ENCODE peak calls at places on chromosomes 13 and 19, in eight cellular contexts. Y is AG04449; U is activated naive CD8-positive, alpha-beta T cell treated with anti-CD3 and anti-CD28 coated beads, Interleukin-2, amount 50 U/mL, for 16 hours; B is IMR-90; V is AG04450; H is hippocampal formation; M is stromal cell of bone marrow; X is NCI-H69. W is an unnamed sample.

GRCh38 chr19:55156202-55157063 is 1.1 kb downstream of the TNNI3 start:
- DNase-seq in Y (no peak), B (peak; percentile 44), M (no peak), V (no peak), U (no peak), H (no peak), X (peak; percentile 96), W (peak; percentile 0)

GRCh38 chr13:80284290-80284689 is 56.6 kb downstream of the SPRY2 start:
- DNase-seq in B (no peak), U (no peak), X (no peak), M (no peak), V (no peak), H (no peak), Y (no peak), W (no peak)

GRCh38 chr19:16404396-16404795 is 67.4 kb downstream of the EPS15L1 start:
- DNase-seq in Y (no peak), V (no peak), H (no peak), X (no peak), B (no peak), U (no peak), M (no peak), W (no peak)

GRCh38 chr13:105969761-105970160 is 565.7 kb downstream of the EFNB2 start:
- DNase-seq in H (no peak), Y (peak; percentile 21), V (no peak), B (no peak), U (no peak), M (no peak), X (no peak), W (no peak)

GRCh38 chr13:95296326-95296939 is 4.8 kb downstream of the ABCC4 start:
- DNase-seq in Y (no peak), V (no peak), U (no peak), B (no peak), M (no peak), X (peak; percentile 30), H (no peak), W (no peak)

GRCh38 chr13:74891610-74892009 is 590.4 kb downstream of the TBC1D4 start:
- DNase-seq in B (peak; percentile 29), M (no peak), U (no peak), Y (no peak), X (peak; percentile 4), V (peak; percentile 13), H (no peak), W (no peak)

GRCh38 chr13:30607908-30608307 is 9.8 kb upstream of the USPL1 start:
- DNase-seq in H (no peak), V (no peak), M (no peak), X (no peak), U (no peak), Y (no peak), B (no peak), W (no peak)

GRCh38 chr13:28622286-28622685 is 36.6 kb upstream of the POMP start:
- DNase-seq in X (no peak), B (no peak), U (no peak), M (no peak), Y (no peak), H (peak; percentile 20), V (no peak), W (peak; percentile 20)

GRCh38 chr13:100530645-100531044 is 57.9 kb downstream of the GGACT start:
- DNase-seq in H (no peak), U (no peak), X (no peak), B (peak; percentile 33), Y (no peak), V (no peak), M (no peak), W (no peak)

GRCh38 chr13:34863360-34864135 is 78.5 kb upstream of the NBEA start:
- DNase-seq in V (peak; percentile 10), Y (peak; percentile 40), H (no peak), M (peak; percentile 56), U (no peak), B (peak; percentile 75), X (peak; percentile 50), W (no peak)

GRCh38 chr19:6963937-6964336 is 57.3 kb downstream of the MBD3L2B start:
- DNase-seq in Y (no peak), M (no peak), B (no peak), U (no peak), H (no peak), X (no peak), V (no peak), W (no peak)

GRCh38 chr13:51500687-51501086 is 47.9 kb upstream of the INTS6 start:
- DNase-seq in X (no peak), B (no peak), V (no peak), H (no peak), Y (no peak), U (no peak), M (no peak), W (no peak)

GRCh38 chr13:27053902-27054595 is 117.6 kb downstream of the USP12 start:
- DNase-seq in H (no peak), M (peak; percentile 81), U (no peak), B (peak; percentile 88), V (peak; percentile 43), Y (peak; percentile 47), X (no peak), W (no peak)

GRCh38 chr19:41702208-41702651 is 6.2 kb upstream of the CEACAM5 start:
- DNase-seq in U (no peak), X (peak; percentile 37), H (no peak), Y (peak; percentile 4), M (peak; percentile 25), B (peak; percentile 33), V (no peak), W (no peak)

GRCh38 chr13:40494513-40494912 is 171.9 kb downstream of the FOXO1 start:
- DNase-seq in B (no peak), V (no peak), M (no peak), H (no peak), Y (no peak), U (no peak), X (no peak), W (no peak)

GRCh38 chr13:89380101-89380500 is 1708.9 kb downstream of the SLITRK5 start:
- DNase-seq in H (no peak), U (no peak), M (no peak), B (no peak), X (peak; percentile 75), Y (no peak), V (no peak), W (no peak)

GRCh38 chr13:113874177-113874576 is 10.3 kb upstream of the GAS6 start:
- DNase-seq in V (no peak), U (no peak), M (no peak), B (no peak), X (no peak), H (no peak), Y (no peak), W (no peak)

GRCh38 chr13:113493315-113493951 is 2.9 kb upstream of the DCUN1D2 start:
- DNase-seq in Y (peak; percentile 93), B (peak; percentile 99), U (no peak), V (peak; percentile 89), H (no peak), M (peak; percentile 91), X (peak; percentile 84), W (no peak)

GRCh38 chr19:13981021-13981420 is 25.1 kb downstream of the RFX1 start:
- DNase-seq in B (no peak), H (no peak), X (no peak), Y (no peak), V (no peak), U (no peak), M (no peak), W (no peak)

GRCh38 chr13:109517516-109517915 is 268.9 kb downstream of the IRS2 start:
- DNase-seq in V (no peak), U (no peak), Y (no peak), M (no peak), H (no peak), B (no peak), X (no peak), W (no peak)

GRCh38 chr19:11237321-11237720 is 2.1 kb upstream of the ANGPTL8 start:
- DNase-seq in U (no peak), Y (no peak), V (no peak), B (no peak), X (no peak), H (no peak), M (no peak), W (no peak)

GRCh38 chr19:35718345-35719041 is 690 bp downstream of the KMT2B start:
- DNase-seq in U (peak; percentile 24), B (no peak), X (peak; percentile 45), V (no peak), Y (no peak), M (no peak), H (no peak), W (peak; percentile 30)

GRCh38 chr19:29245221-29245620 is 32.3 kb upstream of the UQCRFS1 start:
- DNase-seq in M (no peak), Y (no peak), V (no peak), B (no peak), X (peak; percentile 10), H (no peak), U (no peak), W (peak; percentile 5)

GRCh38 chr19:43820098-43820860 is 6.8 kb upstream of the ZNF283 start:
- DNase-seq in M (peak; percentile 27), V (peak; percentile 7), H (peak; percentile 45), U (no peak), B (peak; percentile 42), X (no peak), Y (no peak), W (no peak)

GRCh38 chr19:3366761-3367571 is 583 bp downstream of the NFIC start:
- DNase-seq in H (no peak), M (no peak), U (no peak), B (no peak), Y (no peak), V (no peak), X (peak; percentile 83), W (peak; percentile 28)

GRCh38 chr19:800360-801029 is 3.2 kb downstream of the PTBP1 start:
- DNase-seq in Y (no peak), B (no peak), M (no peak), U (no peak), X (no peak), V (no peak), H (no peak), W (no peak)

GRCh38 chr19:3687774-3688706 is 12.2 kb downstream of the PIP5K1C start:
- DNase-seq in V (no peak), U (no peak), Y (no peak), X (peak; percentile 80), M (no peak), H (no peak), B (no peak), W (no peak)

GRCh38 chr13:41577437-41577836 is 120.1 kb downstream of the RGCC start:
- DNase-seq in U (no peak), X (no peak), V (no peak), Y (no peak), B (peak; percentile 16), M (peak; percentile 58), H (no peak), W (no peak)

GRCh38 chr19:19263886-19264487 is 9.1 kb downstream of the TM6SF2 start:
- DNase-seq in V (no peak), B (no peak), U (no peak), X (no peak), M (no peak), H (no peak), Y (no peak), W (no peak)

GRCh38 chr19:47541507-47541906 is 26.6 kb upstream of the NAPA start:
- DNase-seq in Y (no peak), B (no peak), M (no peak), H (no peak), U (no peak), V (no peak), X (no peak), W (no peak)

GRCh38 chr19:42555317-42555716 is 27.0 kb upstream of the CEACAM1 start:
- DNase-seq in V (no peak), M (no peak), X (no peak), B (no peak), Y (no peak), U (no peak), H (no peak), W (no peak)

GRCh38 chr13:114081761-114082681 is 50.4 kb downstream of the RASA3 start:
- DNase-seq in Y (no peak), U (no peak), X (peak; percentile 46), V (no peak), H (no peak), B (no peak), M (no peak), W (no peak)

GRCh38 chr19:4089400-4089908 is 22.8 kb upstream of the ZBTB7A start:
- DNase-seq in M (no peak), H (no peak), Y (no peak), V (no peak), X (no peak), B (no peak), U (no peak), W (no peak)

GRCh38 chr13:99057310-99057975 is 79.6 kb upstream of the DOCK9 start:
- DNase-seq in H (no peak), B (peak; percentile 31), X (no peak), Y (no peak), U (no peak), M (no peak), V (no peak), W (no peak)